ENCODE peak calls at places on chromosomes 16 and 17, in nine cellular contexts. One of them, this sample, is unnamed.

GRCh38 chr17:57810740-57811632 is 38.9 kb downstream of the MRPS23 start:
- DNase-seq in aorta: peak
- DNase-seq in body of pancreas: peak
- DNase-seq in tibial nerve: no peak
- DNase-seq in CD8-positive, alpha-beta T cell: no peak
- DNase-seq in mesenchymal stem cell: no peak
- DNase-seq in GM12878: no peak
- DNase-seq in endodermal cell: peak
- DNase-seq in lower lobe of right lung: no peak
- DNase-seq in this sample: no peak

GRCh38 chr16:56547949-56548567 is 16.8 kb upstream of the MT4 start:
- DNase-seq in tibial nerve: no peak
- DNase-seq in CD8-positive, alpha-beta T cell: no peak
- DNase-seq in GM12878: no peak
- DNase-seq in body of pancreas: no peak
- DNase-seq in lower lobe of right lung: no peak
- DNase-seq in mesenchymal stem cell: peak
- DNase-seq in endodermal cell: no peak
- DNase-seq in aorta: no peak
- DNase-seq in this sample: no peak

GRCh38 chr17:30829022-30829421 is 2.7 kb upstream of the ATAD5 start:
- DNase-seq in endodermal cell: no peak
- DNase-seq in mesenchymal stem cell: no peak
- DNase-seq in GM12878: no peak
- DNase-seq in lower lobe of right lung: no peak
- DNase-seq in aorta: no peak
- DNase-seq in tibial nerve: no peak
- DNase-seq in body of pancreas: no peak
- DNase-seq in CD8-positive, alpha-beta T cell: no peak
- DNase-seq in this sample: peak

GRCh38 chr16:53896711-53897110 is 192.8 kb downstream of the FTO start:
- DNase-seq in CD8-positive, alpha-beta T cell: no peak
- DNase-seq in mesenchymal stem cell: no peak
- DNase-seq in aorta: no peak
- DNase-seq in endodermal cell: no peak
- DNase-seq in GM12878: no peak
- DNase-seq in tibial nerve: no peak
- DNase-seq in lower lobe of right lung: no peak
- DNase-seq in body of pancreas: no peak
- DNase-seq in this sample: no peak

GRCh38 chr17:17001076-17001777 is 29.3 kb upstream of the TNFRSF13B start:
- DNase-seq in aorta: peak
- DNase-seq in CD8-positive, alpha-beta T cell: no peak
- DNase-seq in mesenchymal stem cell: no peak
- DNase-seq in lower lobe of right lung: no peak
- DNase-seq in tibial nerve: no peak
- DNase-seq in GM12878: no peak
- DNase-seq in body of pancreas: no peak
- DNase-seq in endodermal cell: no peak
- DNase-seq in this sample: no peak

GRCh38 chr16:67454852-67455251 is 23.9 kb downstream of the HSD11B2 start:
- DNase-seq in aorta: no peak
- DNase-seq in endodermal cell: no peak
- DNase-seq in GM12878: no peak
- DNase-seq in tibial nerve: no peak
- DNase-seq in lower lobe of right lung: no peak
- DNase-seq in mesenchymal stem cell: no peak
- DNase-seq in CD8-positive, alpha-beta T cell: no peak
- DNase-seq in body of pancreas: no peak
- DNase-seq in this sample: no peak

GRCh38 chr16:14957576-14958322 is 17.1 kb upstream of the PDXDC1 start:
- DNase-seq in body of pancreas: no peak
- DNase-seq in tibial nerve: no peak
- DNase-seq in endodermal cell: peak
- DNase-seq in mesenchymal stem cell: no peak
- DNase-seq in lower lobe of right lung: no peak
- DNase-seq in aorta: peak
- DNase-seq in GM12878: no peak
- DNase-seq in CD8-positive, alpha-beta T cell: no peak
- DNase-seq in this sample: no peak

GRCh38 chr16:981695-982151 is at the start of gene SOX8:
- DNase-seq in GM12878: no peak
- DNase-seq in CD8-positive, alpha-beta T cell: peak
- DNase-seq in aorta: no peak
- DNase-seq in tibial nerve: no peak
- DNase-seq in endodermal cell: no peak
- DNase-seq in mesenchymal stem cell: no peak
- DNase-seq in body of pancreas: no peak
- DNase-seq in lower lobe of right lung: no peak
- DNase-seq in this sample: no peak

GRCh38 chr16:56999409-57000270 is 10.3 kb downstream of the NLRC5 start:
- DNase-seq in GM12878: no peak
- DNase-seq in lower lobe of right lung: no peak
- DNase-seq in aorta: no peak
- DNase-seq in body of pancreas: no peak
- DNase-seq in endodermal cell: no peak
- DNase-seq in mesenchymal stem cell: peak
- DNase-seq in CD8-positive, alpha-beta T cell: no peak
- DNase-seq in tibial nerve: no peak
- DNase-seq in this sample: no peak

GRCh38 chr16:18839555-18839954 is 38.2 kb upstream of the ARL6IP1 start:
- DNase-seq in GM12878: no peak
- DNase-seq in tibial nerve: no peak
- DNase-seq in mesenchymal stem cell: no peak
- DNase-seq in CD8-positive, alpha-beta T cell: no peak
- DNase-seq in endodermal cell: no peak
- DNase-seq in aorta: no peak
- DNase-seq in lower lobe of right lung: no peak
- DNase-seq in body of pancreas: no peak
- DNase-seq in this sample: no peak

GRCh38 chr16:5907544-5907943 is 809.9 kb upstream of the EEF2KMT start:
- DNase-seq in aorta: no peak
- DNase-seq in lower lobe of right lung: no peak
- DNase-seq in mesenchymal stem cell: no peak
- DNase-seq in body of pancreas: no peak
- DNase-seq in CD8-positive, alpha-beta T cell: no peak
- DNase-seq in GM12878: no peak
- DNase-seq in endodermal cell: no peak
- DNase-seq in tibial nerve: no peak
- DNase-seq in this sample: no peak

GRCh38 chr17:50079334-50080095 is 15.6 kb upstream of the PDK2 start:
- DNase-seq in CD8-positive, alpha-beta T cell: no peak
- DNase-seq in body of pancreas: peak
- DNase-seq in endodermal cell: peak
- DNase-seq in tibial nerve: no peak
- DNase-seq in aorta: peak
- DNase-seq in lower lobe of right lung: peak
- DNase-seq in GM12878: no peak
- DNase-seq in mesenchymal stem cell: no peak
- DNase-seq in this sample: no peak

GRCh38 chr17:60160829-60161501 is 11.2 kb downstream of the CA4 start:
- DNase-seq in GM12878: no peak
- DNase-seq in CD8-positive, alpha-beta T cell: no peak
- DNase-seq in tibial nerve: no peak
- DNase-seq in mesenchymal stem cell: no peak
- DNase-seq in endodermal cell: peak
- DNase-seq in body of pancreas: no peak
- DNase-seq in lower lobe of right lung: peak
- DNase-seq in aorta: no peak
- DNase-seq in this sample: no peak

GRCh38 chr17:4771519-4772234 is at the start of gene TM4SF5:
- DNase-seq in mesenchymal stem cell: no peak
- DNase-seq in aorta: no peak
- DNase-seq in tibial nerve: no peak
- DNase-seq in lower lobe of right lung: no peak
- DNase-seq in body of pancreas: peak
- DNase-seq in endodermal cell: no peak
- DNase-seq in GM12878: no peak
- DNase-seq in CD8-positive, alpha-beta T cell: no peak
- DNase-seq in this sample: no peak

GRCh38 chr17:882827-883585 is 96.6 kb downstream of the NXN start:
- DNase-seq in tibial nerve: peak
- DNase-seq in mesenchymal stem cell: peak
- DNase-seq in GM12878: no peak
- DNase-seq in endodermal cell: no peak
- DNase-seq in aorta: no peak
- DNase-seq in body of pancreas: peak
- DNase-seq in lower lobe of right lung: no peak
- DNase-seq in CD8-positive, alpha-beta T cell: no peak
- DNase-seq in this sample: no peak
- H3K27ac ChIP-seq in tibial nerve: peak
- H3K27ac ChIP-seq in mesenchymal stem cell: peak
- H3K27ac ChIP-seq in GM12878: no peak
- H3K27ac ChIP-seq in endodermal cell: peak
- H3K27ac ChIP-seq in aorta: no peak
- H3K27ac ChIP-seq in body of pancreas: peak
- H3K27ac ChIP-seq in lower lobe of right lung: peak
- H3K27ac ChIP-seq in CD8-positive, alpha-beta T cell: no peak
- H3K27ac ChIP-seq in this sample: peak

DNA sequence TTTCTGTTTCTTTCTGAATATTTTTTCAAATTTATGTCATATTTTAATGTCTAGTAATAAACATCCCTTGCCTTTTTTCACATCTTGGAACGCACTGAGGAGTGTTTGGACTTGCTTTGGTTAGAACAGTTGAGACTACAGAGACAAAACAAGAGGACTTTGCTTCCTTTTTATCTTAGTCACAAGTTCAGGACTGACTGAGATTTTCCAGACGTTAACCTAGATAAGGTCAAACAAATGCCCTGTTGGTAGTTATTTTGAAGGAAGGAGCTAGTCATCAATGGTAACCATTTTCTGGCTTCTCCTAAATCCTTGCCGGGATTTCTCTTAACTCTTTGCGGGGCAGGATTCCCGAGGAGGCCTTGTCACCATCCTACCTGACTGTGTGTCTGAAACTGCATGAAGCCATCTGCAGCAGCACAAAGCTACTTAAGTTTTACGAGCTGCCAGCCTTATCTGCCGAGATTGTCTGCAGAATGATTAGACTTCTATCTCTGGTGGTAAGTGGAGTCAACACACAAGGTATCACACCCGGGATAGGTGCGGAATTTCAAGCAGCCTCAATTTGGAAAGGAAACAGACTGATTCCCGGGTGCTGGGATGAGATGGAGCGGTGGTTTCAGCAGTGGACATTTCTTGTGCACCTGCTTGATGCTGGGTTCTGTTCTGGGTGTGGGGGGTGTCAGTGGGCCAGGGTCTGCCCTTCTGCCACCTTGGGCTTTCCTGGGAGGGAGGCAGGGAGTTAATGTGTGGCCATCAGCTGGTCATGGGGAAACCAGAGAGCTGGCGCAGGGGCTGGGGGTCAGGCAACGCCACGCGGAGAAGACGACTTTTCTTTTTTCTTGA is 48.2 kb downstream of the RNF213 start:
- DNase-seq in GM12878: no peak
- DNase-seq in aorta: peak
- DNase-seq in lower lobe of right lung: no peak
- DNase-seq in body of pancreas: no peak
- DNase-seq in tibial nerve: no peak
- DNase-seq in endodermal cell: peak
- DNase-seq in CD8-positive, alpha-beta T cell: no peak
- DNase-seq in mesenchymal stem cell: peak
- DNase-seq in this sample: peak
- H3K27ac ChIP-seq in GM12878: no peak
- H3K27ac ChIP-seq in aorta: no peak
- H3K27ac ChIP-seq in lower lobe of right lung: no peak
- H3K27ac ChIP-seq in body of pancreas: no peak
- H3K27ac ChIP-seq in tibial nerve: no peak
- H3K27ac ChIP-seq in endodermal cell: peak
- H3K27ac ChIP-seq in CD8-positive, alpha-beta T cell: no peak
- H3K27ac ChIP-seq in mesenchymal stem cell: no peak
- H3K27ac ChIP-seq in this sample: no peak

DNA sequence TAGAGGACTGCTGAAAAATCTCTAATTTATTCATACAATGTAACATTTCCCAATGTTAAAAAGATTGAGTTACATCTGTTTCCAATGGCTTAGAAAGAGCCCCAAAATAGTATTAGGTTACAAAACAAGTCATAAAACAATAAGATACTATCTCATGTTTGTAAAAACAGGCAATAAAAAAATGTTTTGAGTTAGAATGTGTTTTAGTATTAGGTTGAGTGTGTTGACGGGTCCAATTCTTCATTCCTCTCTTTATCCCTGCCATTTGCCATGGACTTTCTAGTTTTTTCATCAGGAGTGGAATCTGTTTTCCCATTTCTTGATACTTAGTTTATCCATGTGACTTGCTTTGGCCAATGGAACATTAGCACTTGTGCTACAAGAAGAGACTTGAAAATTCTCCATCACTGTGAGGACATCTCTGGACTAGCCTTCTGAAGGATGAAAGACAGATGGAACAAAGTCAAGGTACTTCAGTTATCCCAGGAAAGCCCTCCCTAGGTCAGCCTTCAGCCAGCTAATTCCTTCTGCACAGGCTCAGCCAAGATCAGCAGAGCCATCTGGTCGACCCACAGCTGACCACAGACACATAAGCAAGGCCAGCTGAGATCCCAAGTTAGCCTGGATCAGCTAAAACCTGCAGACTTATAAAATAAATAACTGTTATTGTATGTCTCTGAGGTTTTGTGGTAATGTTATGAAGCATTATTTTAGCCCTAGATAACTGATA is 83.3 kb downstream of the HS3ST3A1 start:
- DNase-seq in tibial nerve: no peak
- DNase-seq in mesenchymal stem cell: peak
- DNase-seq in endodermal cell: no peak
- DNase-seq in aorta: no peak
- DNase-seq in CD8-positive, alpha-beta T cell: no peak
- DNase-seq in body of pancreas: no peak
- DNase-seq in GM12878: no peak
- DNase-seq in lower lobe of right lung: no peak
- DNase-seq in this sample: no peak
- H3K27ac ChIP-seq in tibial nerve: no peak
- H3K27ac ChIP-seq in mesenchymal stem cell: no peak
- H3K27ac ChIP-seq in endodermal cell: no peak
- H3K27ac ChIP-seq in aorta: no peak
- H3K27ac ChIP-seq in CD8-positive, alpha-beta T cell: no peak
- H3K27ac ChIP-seq in body of pancreas: no peak
- H3K27ac ChIP-seq in GM12878: no peak
- H3K27ac ChIP-seq in lower lobe of right lung: no peak
- H3K27ac ChIP-seq in this sample: no peak

GRCh38 chr17:10837987-10838386 is at the start of gene PIRT:
- DNase-seq in mesenchymal stem cell: no peak
- DNase-seq in GM12878: no peak
- DNase-seq in tibial nerve: no peak
- DNase-seq in CD8-positive, alpha-beta T cell: no peak
- DNase-seq in body of pancreas: no peak
- DNase-seq in lower lobe of right lung: no peak
- DNase-seq in endodermal cell: no peak
- DNase-seq in aorta: no peak
- DNase-seq in this sample: no peak
- H3K27ac ChIP-seq in mesenchymal stem cell: no peak
- H3K27ac ChIP-seq in GM12878: no peak
- H3K27ac ChIP-seq in tibial nerve: no peak
- H3K27ac ChIP-seq in CD8-positive, alpha-beta T cell: no peak
- H3K27ac ChIP-seq in body of pancreas: no peak
- H3K27ac ChIP-seq in lower lobe of right lung: no peak
- H3K27ac ChIP-seq in endodermal cell: no peak
- H3K27ac ChIP-seq in aorta: no peak
- H3K27ac ChIP-seq in this sample: no peak

GRCh38 chr17:76701471-76701967 is 9.2 kb downstream of the MXRA7 start:
- DNase-seq in tibial nerve: no peak
- DNase-seq in GM12878: no peak
- DNase-seq in CD8-positive, alpha-beta T cell: no peak
- DNase-seq in aorta: no peak
- DNase-seq in mesenchymal stem cell: no peak
- DNase-seq in endodermal cell: no peak
- DNase-seq in lower lobe of right lung: no peak
- DNase-seq in body of pancreas: no peak
- DNase-seq in this sample: no peak
- H3K27ac ChIP-seq in tibial nerve: no peak
- H3K27ac ChIP-seq in GM12878: no peak
- H3K27ac ChIP-seq in CD8-positive, alpha-beta T cell: no peak
- H3K27ac ChIP-seq in aorta: peak
- H3K27ac ChIP-seq in mesenchymal stem cell: peak
- H3K27ac ChIP-seq in endodermal cell: peak
- H3K27ac ChIP-seq in lower lobe of right lung: peak
- H3K27ac ChIP-seq in body of pancreas: no peak
- H3K27ac ChIP-seq in this sample: peak